ENCODE peak calls at places on chromosomes 7 and 10, in ten cellular contexts. D, I, H, W, G, J, Z, O, Y and X are unnamed samples.
A peak's percentile ranks its signal among the peaks of the same experiment; 100 is the strongest.

GRCh38 chr10:126565456-126565855 is 105.0 kb downstream of the C10orf90 start:
- DNase-seq in D (no peak), I (no peak), H (no peak), W (no peak), G (no peak), J (no peak), Z (no peak), O (no peak), Y (no peak), X (no peak)

GRCh38 chr7:116552616-116553015 is 27.8 kb downstream of the CAV1 start:
- DNase-seq in D (no peak), I (no peak), H (peak; percentile 76), W (no peak), G (no peak), J (no peak), Z (no peak), O (no peak), Y (no peak), X (no peak)

GRCh38 chr7:144379791-144380384 is 23.6 kb downstream of the NOBOX start:
- DNase-seq in D (no peak), I (peak; percentile 26), H (no peak), W (peak; percentile 40), G (no peak), J (no peak), Z (no peak), O (no peak), Y (no peak), X (no peak)

GRCh38 chr10:67518756-67519155 is 177.2 kb downstream of the CTNNA3 start:
- DNase-seq in D (no peak), I (no peak), H (no peak), W (no peak), G (no peak), J (no peak), Z (no peak), O (no peak), Y (no peak), X (no peak)

GRCh38 chr7:92641921-92642511 is 51.8 kb upstream of the FAM133B start:
- DNase-seq in D (no peak), I (no peak), H (peak; percentile 86), W (no peak), G (no peak), J (no peak), Z (no peak), O (no peak), Y (no peak), X (no peak)

GRCh38 chr7:112874909-112875308 is 84.7 kb upstream of the TMEM168 start:
- DNase-seq in D (no peak), I (no peak), H (no peak), W (no peak), G (no peak), J (no peak), Z (no peak), O (no peak), Y (no peak), X (no peak)

GRCh38 chr10:66827353-66827752 is 98.5 kb upstream of the LRRTM3 start:
- DNase-seq in D (no peak), I (no peak), H (peak; percentile 74), W (no peak), G (no peak), J (no peak), Z (no peak), O (no peak), Y (no peak), X (no peak)

GRCh38 chr10:61628199-61628874 is 34.4 kb upstream of the CABCOCO1 start:
- DNase-seq in D (no peak), I (no peak), H (peak; percentile 73), W (no peak), G (no peak), J (no peak), Z (no peak), O (no peak), Y (no peak), X (no peak)

GRCh38 chr10:31645786-31646185 is 282.8 kb downstream of the ARHGAP12 start:
- DNase-seq in D (no peak), I (no peak), H (no peak), W (no peak), G (no peak), J (no peak), Z (no peak), O (no peak), Y (no peak), X (no peak)

GRCh38 chr7:76397409-76398183 is 11.9 kb downstream of the SSC4D start:
- DNase-seq in D (peak; percentile 84), I (peak; percentile 87), H (peak; percentile 31), W (peak; percentile 89), G (peak; percentile 84), J (peak; percentile 78), Z (peak; percentile 85), O (peak; percentile 95), Y (peak; percentile 83), X (peak; percentile 85)

GRCh38 chr7:5997210-5997808 is 11.5 kb downstream of the PMS2 start:
- DNase-seq in D (peak; percentile 64), I (no peak), H (peak; percentile 69), W (no peak), G (peak; percentile 63), J (peak; percentile 37), Z (peak; percentile 75), O (no peak), Y (peak; percentile 56), X (peak; percentile 73)

DNA sequence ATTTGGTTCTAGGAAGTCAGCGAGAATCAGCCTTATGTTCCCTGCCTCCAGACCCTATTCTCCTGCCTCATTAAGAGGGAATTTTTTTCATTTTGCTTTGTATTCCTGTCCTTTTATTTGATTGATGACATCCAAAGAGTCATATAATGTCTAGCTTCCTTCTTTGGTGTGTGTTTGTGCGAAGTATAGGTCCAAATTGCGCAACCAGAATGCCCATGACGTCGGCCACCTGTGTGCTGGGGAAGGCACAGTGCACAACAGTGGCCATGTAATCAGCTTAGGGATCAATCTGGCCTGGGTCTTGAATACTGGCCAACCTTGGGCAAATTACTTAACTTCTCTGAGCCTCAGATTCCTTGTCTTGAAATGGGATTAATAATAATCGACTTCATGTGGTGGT is 206.2 kb downstream of the VTI1A start:
- DNase-seq in D (no peak), I (no peak), H (no peak), W (no peak), G (no peak), J (no peak), Z (no peak), O (no peak), Y (no peak), X (no peak)
- H3K4me3 ChIP-seq in D (no peak overlapping the region), I (no peak overlapping the region), H (no peak overlapping the region), W (no peak overlapping the region), G (no peak overlapping the region), J (no peak overlapping the region), Z (no peak overlapping the region), O (no peak overlapping the region), Y (no peak overlapping the region), X (no peak overlapping the region)

DNA sequence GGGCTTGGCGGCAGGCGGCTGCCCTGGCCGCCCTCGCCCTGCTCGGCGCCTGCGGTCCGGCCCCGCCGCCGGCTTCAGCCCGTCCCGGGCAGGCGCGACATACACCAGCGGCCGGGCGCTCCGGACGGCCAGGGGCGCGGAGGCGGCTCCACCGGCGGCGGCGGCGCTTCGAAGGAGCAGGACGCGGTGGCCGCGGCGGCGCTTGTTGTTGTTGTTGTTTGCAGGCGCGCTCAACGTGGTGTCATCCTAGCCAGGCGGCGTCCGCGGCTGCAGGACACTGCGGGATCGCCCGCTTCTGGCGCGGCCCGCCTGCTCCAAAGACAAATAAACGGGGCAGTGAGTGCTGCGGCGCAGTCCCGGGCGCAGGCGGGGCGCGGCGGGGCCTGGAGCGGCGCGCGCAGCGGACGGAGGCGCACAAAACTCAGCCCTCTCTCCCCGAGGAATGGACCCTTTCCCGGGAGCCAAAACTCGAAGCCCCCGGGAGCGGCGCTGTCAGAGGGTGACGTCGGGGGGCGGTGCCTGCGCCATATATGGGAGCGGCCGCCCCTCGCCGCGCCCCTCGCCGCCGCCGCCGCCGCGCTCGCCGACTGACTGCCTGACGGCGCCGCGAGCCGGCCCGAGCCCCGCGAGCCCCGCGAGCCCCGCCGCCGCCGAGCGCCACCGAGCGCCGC is at the start of gene EBF3:
- DNase-seq in D (peak; percentile 66), I (peak; percentile 91), H (peak; percentile 50), W (peak; percentile 82), G (no peak), J (peak; percentile 91), Z (peak; percentile 55), O (peak; percentile 74), Y (peak; percentile 50), X (peak; percentile 70)
- TF ChIP-seq POLR2A in D (no peak), I (no peak), H (no peak), W (no peak), G (no peak), J (peak; percentile 67), Z (no peak), O (no peak), Y (no peak), X (no peak)

DNA sequence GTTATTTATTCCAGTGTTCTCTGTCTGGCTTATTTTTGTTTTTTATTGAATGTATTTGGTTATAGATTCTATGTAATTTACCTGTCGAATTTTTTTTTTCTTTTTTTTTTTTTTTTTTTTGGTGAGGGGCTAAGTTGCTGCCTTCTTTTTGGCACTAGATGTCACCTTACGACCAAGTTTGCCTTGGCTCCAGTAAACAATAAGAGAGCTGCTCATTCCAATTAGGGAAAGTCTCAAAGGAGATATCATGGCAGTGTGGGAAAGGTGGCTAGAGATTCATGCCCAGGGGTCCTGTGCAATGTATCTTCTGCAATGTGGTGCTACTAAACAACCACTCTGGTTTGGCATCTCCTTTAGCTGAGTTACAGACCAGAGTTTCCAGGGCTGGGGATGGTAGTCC is 84.0 kb downstream of the PTPN20 start:
- DNase-seq in D (no peak), I (peak; percentile 50), H (no peak), W (no peak), G (no peak), J (no peak), Z (no peak), O (no peak), Y (no peak), X (no peak)
- TF ChIP-seq CTCF in D (no peak), I (no peak), H (no peak), W (no peak), G (no peak), J (no peak), Z (no peak), O (no peak), Y (no peak), X (no peak)

GRCh38 chr7:4706384-4707032 is 24.4 kb downstream of the FOXK1 start:
- DNase-seq in D (no peak), I (peak; percentile 54), H (peak; percentile 64), W (no peak), G (no peak), J (no peak), Z (no peak), O (no peak), Y (no peak), X (no peak)

GRCh38 chr7:4709187-4709586 is 27.1 kb downstream of the FOXK1 start:
- DNase-seq in D (no peak), I (peak; percentile 50), H (no peak), W (no peak), G (no peak), J (no peak), Z (no peak), O (no peak), Y (no peak), X (no peak)

GRCh38 chr7:4703532-4703931 is 21.4 kb downstream of the FOXK1 start:
- DNase-seq in D (no peak), I (no peak), H (no peak), W (no peak), G (no peak), J (no peak), Z (no peak), O (no peak), Y (no peak), X (no peak)

GRCh38 chr7:4707980-4708411 is 25.9 kb downstream of the FOXK1 start:
- DNase-seq in D (no peak), I (peak; percentile 74), H (no peak), W (no peak), G (no peak), J (no peak), Z (no peak), O (no peak), Y (no peak), X (no peak)

GRCh38 chr7:4707134-4707651 is 25.1 kb downstream of the FOXK1 start:
- DNase-seq in D (no peak), I (peak; percentile 54), H (no peak), W (no peak), G (no peak), J (no peak), Z (no peak), O (no peak), Y (no peak), X (no peak)
- H3K4me3 ChIP-seq in D (no peak overlapping the region), I (peak overlapping the region; percentile 57), H (no peak overlapping the region), W (no peak overlapping the region), G (no peak overlapping the region), J (peak overlapping the region; percentile 6), Z (no peak overlapping the region), O (no peak overlapping the region), Y (no peak overlapping the region), X (no peak overlapping the region)